ENCODE peak calls at places on chromosome 2, in nine cellular contexts. Y is activated CD8-positive, alpha-beta memory T cell treated with anti-CD3 and anti-CD28 coated beads, Interleukin-2, amount 10 ng/mL, durations not matched to agents 7 days and 5 days; P is Peyer's patch; T is activated CD4-positive, alpha-beta T cell treated with anti-CD3 and anti-CD28 coated beads, Interleukin-2, amount 10 ng/mL, durations not matched to agents 7 days and 5 days; V is GF-D8; G is NCI-H510A; D is iris pigment epithelial cell; Z is right cardiac atrium; F is HT-29. N is an unnamed sample.
A peak's percentile ranks its signal among the peaks of the same experiment; 100 is the strongest.

GRCh38 chr2:231393149-231394131 is 2.1 kb upstream of the B3GNT7 start:
- DNase-seq in P (peak; percentile 79), F (peak; percentile 28), Z (peak; percentile 47), Y (peak; percentile 82), T (peak; percentile 25), D (no peak), V (no peak), G (no peak), N (no peak)

GRCh38 chr2:24702800-24703199 is 90.4 kb downstream of the PTRHD1 start:
- DNase-seq in F (peak; percentile 33), D (peak; percentile 92), G (no peak), T (no peak), Z (no peak), P (no peak), Y (no peak), V (no peak), N (peak; percentile 23)

GRCh38 chr2:236862961-236863728 is 222.5 kb upstream of the COPS8 start:
- DNase-seq in F (no peak), Y (peak; percentile 18), D (peak; percentile 80), T (no peak), Z (no peak), P (no peak), G (no peak), V (no peak), N (no peak)

GRCh38 chr2:152693033-152693432 is 24.2 kb downstream of the PRPF40A start:
- DNase-seq in G (no peak), V (no peak), F (no peak), Y (no peak), P (no peak), Z (no peak), D (no peak), T (no peak), N (no peak)

GRCh38 chr2:234986866-234987720 is 35.3 kb downstream of the SH3BP4 start:
- DNase-seq in P (no peak), Z (no peak), D (peak; percentile 89), F (no peak), Y (no peak), G (no peak), T (no peak), V (no peak), N (no peak)

GRCh38 chr2:43127208-43127940 is 99.0 kb downstream of the ZFP36L2 start:
- DNase-seq in T (peak; percentile 90), D (peak; percentile 37), V (peak; percentile 22), Z (peak; percentile 91), G (peak; percentile 12), P (peak; percentile 81), Y (peak; percentile 93), F (no peak), N (no peak)

GRCh38 chr2:85920810-85921545 is 32.2 kb upstream of the ST3GAL5 start:
- DNase-seq in Y (no peak), D (peak; percentile 61), Z (no peak), P (no peak), G (no peak), V (no peak), F (no peak), T (no peak), N (no peak)

GRCh38 chr2:231050018-231050901 is 6.4 kb upstream of the PSMD1 start:
- DNase-seq in P (no peak), Z (no peak), V (no peak), T (no peak), Y (peak; percentile 70), F (peak; percentile 60), G (no peak), D (no peak), N (peak; percentile 31)

GRCh38 chr2:2834105-2834504 is 503.0 kb upstream of the MYT1L start:
- DNase-seq in Z (no peak), T (no peak), V (no peak), P (no peak), G (no peak), F (no peak), D (no peak), Y (peak; percentile 1), N (no peak)

GRCh38 chr2:42085706-42086487 is 38.1 kb downstream of the PKDCC start:
- DNase-seq in Y (no peak), Z (no peak), F (no peak), P (no peak), D (no peak), T (no peak), V (no peak), G (no peak), N (no peak)

GRCh38 chr2:25042321-25043240 is 705 bp downstream of the EFR3B start:
- DNase-seq in D (peak; percentile 45), V (no peak), F (peak; percentile 31), G (no peak), P (no peak), Z (peak; percentile 78), Y (no peak), T (no peak), N (peak; percentile 11)

GRCh38 chr2:8369522-8369921 is 312.3 kb upstream of the ID2 start:
- DNase-seq in G (no peak), T (no peak), V (no peak), Y (no peak), F (no peak), P (no peak), D (no peak), Z (no peak), N (no peak)

GRCh38 chr2:134668821-134669220 is 50.0 kb downstream of the TMEM163 start:
- DNase-seq in Z (no peak), T (peak; percentile 89), G (no peak), Y (peak; percentile 97), P (peak; percentile 75), D (no peak), V (no peak), F (no peak), N (no peak)

GRCh38 chr2:225649274-225649673 is 249.8 kb downstream of the NYAP2 start:
- DNase-seq in G (no peak), F (no peak), Y (no peak), V (no peak), T (no peak), P (no peak), Z (no peak), D (no peak), N (no peak)

GRCh38 chr2:99784946-99785345 is 295.1 kb upstream of the REV1 start:
- DNase-seq in G (no peak), P (no peak), D (no peak), Z (no peak), F (no peak), T (no peak), Y (no peak), V (no peak), N (no peak)

GRCh38 chr2:62577994-62578836 is 72.2 kb upstream of the TMEM17 start:
- DNase-seq in Y (no peak), D (peak; percentile 91), Z (no peak), T (no peak), G (no peak), P (no peak), V (no peak), F (peak; percentile 65), N (peak; percentile 87)

GRCh38 chr2:150598383-150598782 is 110.9 kb upstream of the RND3 start:
- DNase-seq in T (no peak), P (no peak), V (no peak), Y (no peak), G (no peak), D (no peak), F (no peak), Z (no peak), N (no peak)

GRCh38 chr2:158142568-158143332 is 41.1 kb downstream of the UPP2 start:
- DNase-seq in T (no peak), P (no peak), D (peak; percentile 51), V (peak; percentile 23), F (no peak), G (no peak), Y (no peak), Z (no peak), N (no peak)

GRCh38 chr2:157684940-157685466 is 56.3 kb upstream of the ACVR1C start:
- DNase-seq in Y (no peak), G (no peak), Z (no peak), F (no peak), T (no peak), V (no peak), D (no peak), P (no peak), N (no peak)

GRCh38 chr2:70946832-70947442 is 11.2 kb downstream of the ATP6V1B1 start:
- DNase-seq in F (peak; percentile 82), Z (peak; percentile 23), Y (peak; percentile 65), V (peak; percentile 17), G (peak; percentile 26), D (peak; percentile 57), T (peak; percentile 65), P (peak; percentile 43), N (peak; percentile 42)

GRCh38 chr2:127080226-127080940 is 26.6 kb downstream of the BIN1 start:
- DNase-seq in F (peak; percentile 16), V (no peak), D (no peak), Y (peak; percentile 79), G (no peak), Z (no peak), P (peak; percentile 28), T (peak; percentile 56), N (no peak)

GRCh38 chr2:20291106-20291564 is 59.5 kb downstream of the PUM2 start:
- DNase-seq in P (no peak), T (peak; percentile 10), D (peak; percentile 90), Z (no peak), G (peak; percentile 44), Y (no peak), F (peak; percentile 91), V (peak; percentile 9), N (peak; percentile 69)

GRCh38 chr2:88329815-88330603 is 122.5 kb downstream of the FOXI3 start:
- DNase-seq in Y (no peak), D (peak; percentile 86), G (no peak), Z (no peak), P (no peak), F (no peak), T (no peak), V (no peak), N (peak; percentile 60)

GRCh38 chr2:200786423-200786822 is 25.3 kb upstream of the BZW1 start:
- DNase-seq in V (no peak), F (peak; percentile 63), G (no peak), T (no peak), P (no peak), D (peak; percentile 80), Y (no peak), Z (no peak), N (peak; percentile 70)

GRCh38 chr2:148987286-148987685 is 51.2 kb upstream of the LYPD6B start:
- DNase-seq in V (peak; percentile 46), Z (no peak), F (no peak), D (no peak), G (no peak), Y (no peak), T (no peak), P (no peak), N (no peak)

GRCh38 chr2:85154048-85154753 is 21.0 kb downstream of the TCF7L1 start:
- DNase-seq in Y (no peak), G (no peak), D (peak; percentile 20), F (no peak), T (no peak), Z (no peak), V (no peak), P (no peak), N (no peak)

GRCh38 chr2:283996-284794 is 3.7 kb downstream of the ALKAL2 start:
- DNase-seq in Y (no peak), T (no peak), V (no peak), F (no peak), D (peak; percentile 15), Z (no peak), G (no peak), P (no peak), N (no peak)

GRCh38 chr2:44940612-44941464 is 664 bp upstream of the SIX3 start:
- DNase-seq in F (no peak), G (no peak), V (no peak), P (no peak), T (no peak), D (no peak), Y (no peak), Z (peak; percentile 45), N (no peak)

GRCh38 chr2:9145109-9145751 is 61.4 kb upstream of the ASAP2 start:
- DNase-seq in P (no peak), Y (no peak), Z (no peak), V (no peak), T (no peak), G (no peak), F (no peak), D (peak; percentile 42), N (no peak)

GRCh38 chr2:202171246-202171833 is 67.1 kb downstream of the SUMO1 start:
- DNase-seq in D (no peak), Z (peak; percentile 66), F (no peak), V (no peak), G (peak; percentile 37), Y (no peak), P (no peak), T (no peak), N (no peak)

GRCh38 chr2:854460-854859 is 96.2 kb upstream of the SNTG2 start:
- DNase-seq in F (peak; percentile 31), G (no peak), V (no peak), D (peak; percentile 2), P (no peak), T (no peak), Z (no peak), Y (peak; percentile 48), N (peak; percentile 16)

N was measured in LoVo.